ENCODE peak calls at places on chromosome 19, in ten cellular contexts. E is nephron progenitor cell, P is endothelial cell, A is colonic mucosa, I is brain microvascular endothelial cell, K is upper lobe of right lung, D is kidney, S is cardiac muscle cell, B is ovary, F is BJ. O is an unnamed sample.

GRCh38 chr19:33298146-33298911 is 4.0 kb downstream of the CEBPA start:
- DNase-seq in E (no peak), P (no peak), A (no peak), I (no peak), K (peak), D (peak), S (no peak), B (no peak), F (no peak), O (no peak)

GRCh38 chr19:17469092-17469370 is 1.3 kb upstream of the SLC27A1 start:
- DNase-seq in E (no peak), P (peak), A (no peak), I (no peak), K (no peak), D (no peak), S (no peak), B (no peak), F (no peak), O (no peak)

GRCh38 chr19:32483574-32483973 is 78.0 kb downstream of the DPY19L3 start:
- DNase-seq in E (no peak), P (no peak), A (no peak), I (no peak), K (no peak), D (no peak), S (no peak), B (no peak), F (no peak), O (no peak)

GRCh38 chr19:17488593-17489391 is 18.5 kb downstream of the SLC27A1 start:
- DNase-seq in E (peak), P (peak), A (peak), I (no peak), K (peak), D (peak), S (peak), B (no peak), F (no peak), O (peak)

GRCh38 chr19:17686592-17687042 is 1.5 kb downstream of the UNC13A start:
- DNase-seq in E (peak), P (peak), A (peak), I (peak), K (no peak), D (peak), S (peak), B (no peak), F (no peak), O (peak)

GRCh38 chr19:48393559-48394330 is at the start of gene GRIN2D:
- DNase-seq in E (peak), P (peak), A (no peak), I (no peak), K (no peak), D (no peak), S (peak), B (no peak), F (no peak), O (peak)

GRCh38 chr19:19461671-19462622 is 53.4 kb downstream of the TSSK6 start:
- DNase-seq in E (peak), P (peak), A (peak), I (no peak), K (peak), D (peak), S (peak), B (peak), F (no peak), O (peak)

GRCh38 chr19:33245948-33246728 is 20.5 kb upstream of the SLC7A10 start:
- DNase-seq in E (no peak), P (no peak), A (no peak), I (no peak), K (no peak), D (peak), S (peak), B (no peak), F (no peak), O (no peak)

GRCh38 chr19:18675779-18676178 is 7.7 kb upstream of the CRTC1 start:
- DNase-seq in E (no peak), P (peak), A (no peak), I (no peak), K (no peak), D (no peak), S (peak), B (no peak), F (no peak), O (no peak)

GRCh38 chr19:18416778-18417249 is 2.4 kb upstream of the SSBP4 start:
- DNase-seq in E (peak), P (peak), A (peak), I (peak), K (peak), D (peak), S (peak), B (peak), F (no peak), O (peak)

GRCh38 chr19:15279326-15279904 is 47.2 kb upstream of the EPHX3 start:
- DNase-seq in E (no peak), P (no peak), A (no peak), I (no peak), K (no peak), D (no peak), S (no peak), B (no peak), F (no peak), O (no peak)

GRCh38 chr19:15282311-15282705 is 50.0 kb downstream of the BRD4 start:
- DNase-seq in E (no peak), P (no peak), A (no peak), I (no peak), K (no peak), D (no peak), S (no peak), B (no peak), F (no peak), O (no peak)

GRCh38 chr19:15283141-15283885 is 49.0 kb downstream of the BRD4 start:
- DNase-seq in E (no peak), P (no peak), A (no peak), I (peak), K (no peak), D (no peak), S (peak), B (no peak), F (no peak), O (no peak)

GRCh38 chr19:15280048-15280725 is 47.9 kb upstream of the EPHX3 start:
- DNase-seq in E (no peak), P (no peak), A (no peak), I (no peak), K (no peak), D (no peak), S (no peak), B (no peak), F (no peak), O (no peak)

GRCh38 chr19:15280915-15281683 is 48.9 kb upstream of the EPHX3 start:
- DNase-seq in E (no peak), P (no peak), A (peak), I (peak), K (peak), D (peak), S (peak), B (peak), F (no peak), O (no peak)
- TF ChIP-seq CTCF in E (no peak), P (no peak), A (no peak), I (peak), K (peak), D (no peak), S (peak), B (no peak), F (peak), O (no peak)

GRCh38 chr19:13600802-13601201 is 94.5 kb upstream of the CACNA1A start:
- DNase-seq in E (no peak), P (no peak), A (no peak), I (no peak), K (no peak), D (no peak), S (no peak), B (no peak), F (no peak), O (no peak)

GRCh38 chr19:13600091-13600490 is 93.8 kb upstream of the CACNA1A start:
- DNase-seq in E (no peak), P (no peak), A (no peak), I (no peak), K (no peak), D (no peak), S (no peak), B (no peak), F (no peak), O (no peak)

GRCh38 chr19:13597625-13598024 is 91.3 kb upstream of the CACNA1A start:
- DNase-seq in E (peak), P (peak), A (peak), I (peak), K (no peak), D (no peak), S (peak), B (peak), F (no peak), O (peak)

GRCh38 chr19:13599681-13600080 is 93.4 kb upstream of the CACNA1A start:
- DNase-seq in E (no peak), P (no peak), A (no peak), I (no peak), K (no peak), D (no peak), S (no peak), B (no peak), F (no peak), O (no peak)

DNA sequence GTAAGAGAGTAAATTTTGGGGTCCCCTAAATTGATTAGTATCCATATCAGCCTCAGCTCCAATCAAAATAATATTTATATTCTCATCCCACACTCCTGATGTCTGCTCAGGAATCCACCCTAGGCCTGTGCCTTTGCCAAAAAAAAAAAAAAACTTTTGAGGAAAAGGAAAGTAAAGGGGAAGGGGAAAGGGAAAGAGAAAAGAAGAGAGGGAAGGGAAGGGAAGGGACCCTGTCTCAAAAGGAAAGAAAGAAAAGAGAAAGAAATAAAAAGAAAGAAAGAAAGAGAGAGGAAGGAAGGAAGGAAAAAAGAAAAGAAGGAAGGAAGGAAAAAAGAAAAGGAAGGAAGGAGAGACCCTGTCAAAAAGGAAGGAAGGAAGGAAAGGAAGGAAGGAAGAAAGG is 91.8 kb upstream of the CACNA1A start:
- DNase-seq in E (no peak), P (no peak), A (no peak), I (no peak), K (no peak), D (no peak), S (no peak), B (no peak), F (no peak), O (no peak)
- TF ChIP-seq CTCF in E (no peak), P (no peak), A (no peak), I (no peak), K (no peak), D (no peak), S (no peak), B (no peak), F (no peak), O (no peak)

GRCh38 chr19:3035542-3036118 is 6.5 kb upstream of the TLE2 start:
- DNase-seq in E (peak), P (peak), A (peak), I (peak), K (peak), D (peak), S (peak), B (peak), F (peak), O (peak)
- TF ChIP-seq CTCF in E (no peak), P (no peak), A (no peak), I (no peak), K (no peak), D (no peak), S (no peak), B (no peak), F (no peak), O (no peak)

GRCh38 chr19:42392165-42392564 is 2.1 kb upstream of the CNFN start:
- DNase-seq in E (no peak), P (no peak), A (no peak), I (no peak), K (no peak), D (no peak), S (no peak), B (no peak), F (no peak), O (no peak)

GRCh38 chr19:42388851-42389489 is 1.1 kb downstream of the CNFN start:
- DNase-seq in E (no peak), P (no peak), A (no peak), I (no peak), K (no peak), D (no peak), S (no peak), B (no peak), F (no peak), O (no peak)

GRCh38 chr19:42389899-42390298 is at the start of gene CNFN:
- DNase-seq in E (no peak), P (no peak), A (no peak), I (no peak), K (no peak), D (no peak), S (no peak), B (no peak), F (no peak), O (no peak)

GRCh38 chr19:42386974-42387707 is 3.0 kb downstream of the CNFN start:
- DNase-seq in E (peak), P (peak), A (peak), I (peak), K (peak), D (no peak), S (peak), B (no peak), F (no peak), O (peak)
- TF ChIP-seq CTCF in E (peak), P (peak), A (peak), I (peak), K (peak), D (peak), S (peak), B (no peak), F (peak), O (peak)

DNA sequence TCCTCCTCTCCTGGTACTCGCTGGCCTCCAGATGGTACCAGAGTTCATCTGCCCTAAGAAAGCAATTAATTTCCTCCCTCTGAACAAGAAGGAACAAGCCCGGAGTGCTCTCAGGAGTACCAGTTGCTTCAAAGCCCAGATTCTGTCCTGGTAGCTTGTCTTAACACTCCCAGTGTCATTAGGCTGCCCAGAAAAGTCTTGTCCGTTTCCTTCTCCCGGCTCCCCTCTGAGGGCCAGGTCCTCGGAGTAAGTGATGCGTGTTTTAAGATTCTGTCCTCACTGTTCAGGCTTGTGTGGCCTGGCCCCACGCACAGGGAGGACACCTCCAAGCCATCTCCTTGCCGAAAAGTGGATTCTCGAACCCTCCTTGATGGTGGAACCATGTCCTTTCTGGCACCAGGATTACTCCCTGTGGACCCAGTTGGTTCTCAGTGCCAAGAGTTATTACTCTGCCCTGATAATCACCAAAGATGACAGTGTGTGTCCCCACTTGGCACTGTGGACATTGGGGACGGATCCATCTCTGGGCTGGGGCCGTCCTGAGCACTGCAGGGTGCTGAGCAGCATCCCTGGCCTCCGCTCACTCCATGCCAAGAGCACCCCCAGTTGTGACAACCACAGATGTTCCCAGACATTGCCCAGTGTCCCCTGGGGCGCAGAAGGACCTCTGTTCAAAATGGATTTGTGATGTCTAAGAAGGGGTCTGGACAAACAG is 52.5 kb downstream of the RFX2 start:
- DNase-seq in E (no peak), P (no peak), A (peak), I (no peak), K (no peak), D (peak), S (no peak), B (no peak), F (no peak), O (no peak)
- TF ChIP-seq CTCF in E (no peak), P (no peak), A (no peak), I (no peak), K (no peak), D (no peak), S (no peak), B (no peak), F (no peak), O (no peak)

GRCh38 chr19:13037161-13037560 is 41.9 kb downstream of the NFIX start:
- DNase-seq in E (no peak), P (no peak), A (no peak), I (peak), K (no peak), D (no peak), S (peak), B (no peak), F (no peak), O (no peak)

GRCh38 chr19:13040232-13040915 is 45.1 kb downstream of the NFIX start:
- DNase-seq in E (no peak), P (no peak), A (no peak), I (no peak), K (no peak), D (no peak), S (no peak), B (no peak), F (no peak), O (no peak)

GRCh38 chr19:13039211-13039789 is 44.0 kb downstream of the NFIX start:
- DNase-seq in E (no peak), P (no peak), A (no peak), I (no peak), K (no peak), D (no peak), S (no peak), B (no peak), F (no peak), O (no peak)

GRCh38 chr19:13037718-13038117 is 42.4 kb downstream of the NFIX start:
- DNase-seq in E (no peak), P (no peak), A (no peak), I (no peak), K (no peak), D (no peak), S (no peak), B (no peak), F (no peak), O (no peak)

DNA sequence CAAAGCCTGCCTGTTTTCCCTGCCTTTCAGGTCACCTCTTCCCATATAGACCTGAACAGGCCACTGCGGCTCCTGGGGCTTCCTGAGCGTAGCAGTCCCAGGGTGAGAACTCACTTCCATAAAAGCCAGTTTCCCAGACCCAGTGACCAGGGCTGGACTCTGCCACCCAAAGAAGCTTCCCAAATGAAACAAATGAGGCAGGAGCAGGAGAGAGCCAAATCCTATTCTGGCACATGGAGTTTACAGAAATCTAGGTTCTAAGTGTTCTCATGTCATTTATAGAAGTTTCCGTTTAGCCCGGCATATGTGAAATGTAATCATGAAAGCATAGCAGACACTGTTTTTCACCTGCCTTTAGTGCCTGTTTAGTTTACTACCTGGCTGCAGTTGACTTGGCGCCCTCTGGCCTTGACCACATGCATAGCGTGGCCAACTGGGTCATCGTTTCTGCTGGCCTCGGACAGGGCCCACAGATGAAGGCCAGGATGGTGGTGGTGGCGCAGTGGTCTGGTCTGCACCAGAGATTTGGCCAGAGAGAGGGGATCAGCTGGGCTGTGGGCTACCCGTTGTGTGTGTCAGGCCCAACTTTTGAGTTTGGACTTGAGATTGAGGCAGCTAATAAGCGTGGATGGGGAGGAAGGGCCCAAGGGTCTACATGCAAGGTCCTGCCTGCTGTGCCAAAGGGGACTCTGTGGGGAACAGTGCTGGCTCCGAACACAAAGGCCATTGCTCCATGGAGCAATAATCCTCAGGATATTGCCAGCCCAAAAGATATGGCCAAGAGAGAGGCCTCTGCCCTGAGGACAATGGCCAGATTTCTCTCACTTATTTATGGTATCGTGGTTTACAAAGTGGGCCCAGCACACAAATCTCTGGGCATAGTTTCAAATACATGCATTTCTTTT is 43.3 kb downstream of the NFIX start:
- DNase-seq in E (no peak), P (no peak), A (no peak), I (no peak), K (no peak), D (no peak), S (no peak), B (no peak), F (no peak), O (no peak)
- TF ChIP-seq CTCF in E (no peak), P (no peak), A (no peak), I (no peak), K (no peak), D (no peak), S (no peak), B (no peak), F (no peak), O (no peak)

GRCh38 chr19:45847661-45848060 is 15.3 kb downstream of the SYMPK start:
- DNase-seq in E (no peak), P (no peak), A (no peak), I (no peak), K (no peak), D (no peak), S (no peak), B (no peak), F (no peak), O (no peak)

GRCh38 chr19:45852941-45853340 is 10.0 kb downstream of the SYMPK start:
- DNase-seq in E (no peak), P (no peak), A (no peak), I (no peak), K (peak), D (no peak), S (no peak), B (no peak), F (no peak), O (no peak)

GRCh38 chr19:45854167-45854778 is 8.7 kb downstream of the SYMPK start:
- DNase-seq in E (no peak), P (no peak), A (no peak), I (no peak), K (no peak), D (no peak), S (no peak), B (no peak), F (no peak), O (no peak)

GRCh38 chr19:45852145-45852750 is 10.7 kb downstream of the SYMPK start:
- DNase-seq in E (no peak), P (no peak), A (no peak), I (peak), K (no peak), D (no peak), S (no peak), B (no peak), F (no peak), O (no peak)

DNA sequence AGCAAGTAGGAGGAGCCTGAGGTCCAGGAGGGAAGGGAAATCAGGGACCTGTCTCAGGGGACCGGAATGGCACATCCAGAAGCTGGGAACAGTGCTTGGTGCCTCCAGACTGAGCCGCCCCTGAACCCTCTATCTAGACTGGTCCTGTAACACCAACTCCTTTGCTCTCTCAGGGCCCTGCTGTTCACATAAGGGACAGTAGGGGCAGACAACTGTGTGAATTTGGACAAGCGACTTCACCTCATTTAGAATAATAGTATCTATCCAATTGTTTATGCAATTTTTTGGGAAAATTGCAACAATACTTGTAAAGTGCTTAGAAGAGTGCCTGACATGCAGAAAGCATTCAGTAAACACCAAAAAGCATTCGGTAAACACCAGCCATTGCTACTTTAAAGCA is 14.0 kb downstream of the SYMPK start:
- DNase-seq in E (no peak), P (no peak), A (no peak), I (no peak), K (no peak), D (no peak), S (peak), B (no peak), F (no peak), O (no peak)
- TF ChIP-seq CTCF in E (peak), P (no peak), A (no peak), I (peak), K (no peak), D (no peak), S (peak), B (no peak), F (peak), O (peak)

O was measured in neural crest cell.